ENCODE peak calls at places on chromosomes 11 and 22, in six cellular contexts. O, D, L, F, N and Z are unnamed samples.

GRCh38 chr22:30882974-30883533 is 85.5 kb downstream of the MORC2 start:
- DNase-seq in O (no peak), D (no peak), L (no peak), F (no peak), N (no peak), Z (no peak)

GRCh38 chr11:2593393-2593950 is 106.3 kb downstream of the KCNQ1OT1 start:
- DNase-seq in O (no peak), D (no peak), L (no peak), F (no peak), N (no peak), Z (no peak)

GRCh38 chr22:31736458-31736857 is 13.5 kb downstream of the PRR14L start:
- DNase-seq in O (no peak), D (no peak), L (no peak), F (no peak), N (no peak), Z (no peak)

GRCh38 chr11:98589975-98590374 is 430.8 kb upstream of the CNTN5 start:
- DNase-seq in O (no peak), D (no peak), L (no peak), F (no peak), N (no peak), Z (no peak)

GRCh38 chr22:44523981-44524759 is 26.1 kb upstream of the RTL6 start:
- DNase-seq in O (no peak), D (no peak), L (peak), F (peak), N (peak), Z (no peak)

GRCh38 chr11:134611537-134611936 is 199.5 kb upstream of the B3GAT1 start:
- DNase-seq in O (no peak), D (no peak), L (no peak), F (no peak), N (no peak), Z (no peak)

GRCh38 chr22:37481347-37481907 is 4.8 kb downstream of the MFNG start:
- DNase-seq in O (no peak), D (no peak), L (no peak), F (no peak), N (peak), Z (no peak)

GRCh38 chr11:78193806-78194205 is 5.1 kb downstream of the USP35 start:
- DNase-seq in O (no peak), D (no peak), L (no peak), F (peak), N (no peak), Z (no peak)

GRCh38 chr11:128415539-128415938 is 171.8 kb downstream of the ETS1 start:
- DNase-seq in O (peak), D (no peak), L (no peak), F (no peak), N (no peak), Z (no peak)

GRCh38 chr11:73266644-73267015 is 5.5 kb upstream of the P2RY6 start:
- DNase-seq in O (no peak), D (no peak), L (no peak), F (peak), N (no peak), Z (no peak)

GRCh38 chr22:28978158-28978557 is 83.5 kb downstream of the C22orf31 start:
- DNase-seq in O (no peak), D (no peak), L (no peak), F (no peak), N (no peak), Z (no peak)

GRCh38 chr11:10878408-10879214 is 20.8 kb upstream of the ZBED5 start:
- DNase-seq in O (no peak), D (no peak), L (peak), F (no peak), N (peak), Z (peak)
- TF ChIP-seq CTCF in O (peak), D (peak), L (peak), F (peak), N (peak), Z (peak)

DNA sequence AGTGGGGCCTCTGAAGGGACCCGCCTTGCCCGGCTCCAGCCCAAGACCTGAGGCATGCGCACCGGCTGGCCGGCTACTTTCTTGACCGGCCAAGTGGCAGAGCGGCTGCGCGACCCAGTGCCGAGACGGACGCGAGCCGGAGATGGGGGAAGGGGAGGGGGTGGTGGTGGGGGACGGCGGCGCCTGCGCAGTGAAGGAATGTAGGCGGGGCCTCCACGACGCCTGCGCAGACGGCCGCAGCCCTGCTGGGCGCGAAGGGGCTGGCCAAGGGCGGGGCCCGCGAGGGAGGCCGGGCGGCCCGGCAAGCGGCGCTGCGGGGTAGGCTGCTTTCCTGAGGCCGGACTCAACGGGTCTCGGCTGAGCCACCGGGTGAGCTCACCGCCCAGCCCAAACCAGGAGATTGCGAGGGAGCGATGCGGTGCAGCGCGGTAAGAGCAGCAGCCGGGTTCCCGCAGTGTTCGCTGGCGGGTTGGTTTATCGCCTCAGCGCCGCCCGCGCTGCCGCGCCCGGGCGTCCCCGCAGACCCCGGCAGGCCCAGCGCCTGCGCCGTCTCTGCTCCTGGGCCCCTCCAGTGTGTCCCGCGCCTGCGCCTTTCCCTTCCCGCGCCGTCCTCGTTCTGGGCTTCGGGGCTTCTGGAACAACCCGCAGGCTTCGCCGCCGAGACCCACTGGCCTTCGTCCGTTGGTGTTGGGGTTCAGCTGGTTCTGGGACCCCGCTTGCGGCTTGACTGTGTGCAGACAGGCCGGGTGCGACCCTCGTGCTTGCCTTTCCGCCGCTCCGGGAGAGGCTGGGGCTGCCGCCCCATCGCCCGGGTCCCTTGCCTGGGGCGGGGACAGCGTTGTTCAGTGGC is at the start of gene SPECC1L:
- DNase-seq in O (peak), D (peak), L (peak), F (peak), N (peak), Z (peak)
- TF ChIP-seq CTCF in O (no peak), D (no peak), L (no peak), F (no peak), N (peak), Z (no peak)

GRCh38 chr11:75245356-75246005 is 4.9 kb downstream of the TPBGL start:
- DNase-seq in O (no peak), D (no peak), L (no peak), F (no peak), N (peak), Z (no peak)
- TF ChIP-seq CTCF in O (no peak), D (no peak), L (no peak), F (no peak), N (peak), Z (no peak)

GRCh38 chr11:83070878-83071640 is 638 bp downstream of the RAB30 start:
- DNase-seq in O (no peak), D (no peak), L (peak), F (peak), N (peak), Z (no peak)
- TF ChIP-seq CTCF in O (no peak), D (no peak), L (no peak), F (no peak), N (no peak), Z (no peak)

DNA sequence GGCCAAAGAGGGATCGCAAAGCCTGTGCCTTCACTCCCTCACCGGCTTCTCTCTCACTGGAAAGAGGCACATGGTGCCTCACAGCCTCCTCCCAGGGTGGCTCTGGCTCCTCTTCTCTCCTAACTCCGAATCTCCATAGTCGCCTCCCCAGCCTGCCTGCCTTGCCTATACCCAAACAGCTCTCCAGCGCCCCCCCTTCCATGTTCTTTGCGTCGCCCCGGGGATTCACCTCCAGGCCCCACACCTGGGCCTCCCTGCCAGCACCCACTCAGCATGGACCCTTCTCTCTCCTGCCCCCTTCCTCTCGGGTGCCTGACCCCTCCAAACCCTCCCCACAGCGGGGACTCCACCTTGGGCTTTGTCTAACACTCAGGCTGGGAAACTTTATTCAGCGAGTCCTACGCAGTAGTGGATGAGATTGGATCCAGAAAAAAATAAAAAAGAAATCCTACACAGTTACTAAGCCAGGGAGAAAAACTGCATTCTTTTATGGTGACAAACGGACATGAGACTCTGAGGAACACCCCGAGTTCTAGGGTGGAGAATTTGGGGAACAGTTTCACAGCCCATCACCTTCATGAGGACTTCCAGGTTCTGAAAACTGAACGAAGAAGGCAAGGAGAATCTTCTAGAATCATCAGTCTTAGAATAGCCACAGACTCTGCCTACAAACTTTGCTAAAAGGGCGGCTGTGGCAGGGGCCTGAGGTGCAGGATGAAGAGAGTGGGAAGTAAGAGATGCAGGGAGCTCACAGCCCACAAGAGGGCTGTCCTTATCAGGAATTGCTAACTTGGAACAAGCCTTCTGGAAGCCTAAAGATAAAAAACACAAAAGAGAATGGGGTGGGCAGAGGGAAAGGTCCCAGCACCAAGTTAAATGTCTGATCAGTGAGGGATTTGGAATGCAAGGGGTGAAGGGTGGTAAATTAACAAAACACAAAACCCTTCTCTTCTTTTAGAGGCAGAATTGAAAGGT is 5.3 kb downstream of the PPM1F start:
- DNase-seq in O (no peak), D (no peak), L (peak), F (no peak), N (peak), Z (no peak)
- TF ChIP-seq CTCF in O (no peak), D (no peak), L (peak), F (peak), N (peak), Z (no peak)

GRCh38 chr11:629237-629583 is 2.2 kb upstream of the SCT start:
- DNase-seq in O (peak), D (no peak), L (peak), F (peak), N (peak), Z (peak)
- TF ChIP-seq CTCF in O (no peak), D (no peak), L (peak), F (peak), N (peak), Z (peak)

DNA sequence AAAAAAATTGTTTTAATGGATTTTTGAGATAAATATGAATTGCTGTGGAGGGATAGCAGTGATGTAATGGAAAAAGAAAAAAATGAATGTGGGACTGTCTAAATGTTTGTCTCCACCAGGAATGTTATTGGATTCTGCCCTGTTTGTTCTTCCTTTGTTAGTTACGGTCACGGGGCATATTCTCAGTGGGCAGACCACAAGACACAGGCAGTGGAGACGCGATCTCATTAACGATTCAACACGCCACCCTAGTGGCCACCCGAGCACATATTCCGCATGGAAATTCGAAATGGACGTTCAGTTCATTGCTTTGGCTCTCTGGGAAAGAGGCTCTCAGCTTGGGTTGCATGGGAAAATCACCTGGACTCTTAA is 151.8 kb upstream of the TTC12 start:
- DNase-seq in O (no peak), D (no peak), L (no peak), F (no peak), N (peak), Z (no peak)
- TF ChIP-seq CTCF in O (no peak), D (no peak), L (no peak), F (no peak), N (peak), Z (no peak)

GRCh38 chr22:47795477-47796127 is 1033.2 kb downstream of the TBC1D22A start:
- DNase-seq in O (no peak), D (no peak), L (no peak), F (no peak), N (no peak), Z (no peak)
- TF ChIP-seq CTCF in O (no peak), D (no peak), L (no peak), F (no peak), N (peak), Z (no peak)

GRCh38 chr11:96091476-96091875 is 167.6 kb upstream of the MTMR2 start:
- DNase-seq in O (no peak), D (no peak), L (no peak), F (no peak), N (no peak), Z (peak)
- TF ChIP-seq CTCF in O (peak), D (peak), L (no peak), F (no peak), N (no peak), Z (no peak)

GRCh38 chr11:123284454-123284853 is 89.4 kb upstream of the CLMP start:
- DNase-seq in O (no peak), D (no peak), L (no peak), F (no peak), N (no peak), Z (no peak)
- TF ChIP-seq CTCF in O (no peak), D (no peak), L (no peak), F (no peak), N (no peak), Z (no peak)